ENCODE peak calls at places on chromosomes 16 and 17, in four cellular contexts. A is fibroblast of lung, R is thoracic aorta, W is heart left ventricle. G is an unnamed sample.

GRCh38 chr16:30185683-30186421 is 2.5 kb downstream of the CORO1A start:
- DNase-seq in A (no peak), W (peak; percentile 66), R (no peak), G (peak; percentile 91)

GRCh38 chr17:71899317-71899716 is 221.5 kb upstream of the SOX9 start:
- DNase-seq in A (peak; percentile 15), R (no peak), W (no peak), G (no peak)

GRCh38 chr16:66534376-66534799 is 15.5 kb downstream of the TK2 start:
- DNase-seq in W (no peak), R (no peak), A (no peak), G (no peak)

GRCh38 chr17:74513987-74514631 is 17.2 kb downstream of the CD300LB start:
- DNase-seq in W (no peak), R (no peak), A (peak; percentile 50), G (no peak)

GRCh38 chr17:16573466-16573865 is 4.5 kb upstream of the ZNF287 start:
- DNase-seq in A (no peak), W (no peak), R (no peak), G (no peak)

GRCh38 chr16:8892101-8892575 is 10.0 kb downstream of the LITAFD start:
- DNase-seq in R (no peak), W (no peak), A (no peak), G (no peak)

GRCh38 chr17:77476920-77477805 is 336.4 kb downstream of the SEC14L1 start:
- DNase-seq in W (peak; percentile 60), R (peak; percentile 86), A (peak; percentile 99), G (no peak)

GRCh38 chr17:29140631-29141483 is 39.3 kb downstream of the MYO18A start:
- DNase-seq in R (no peak), W (peak; percentile 72), A (peak; percentile 49), G (no peak)

GRCh38 chr17:40458001-40458791 is 14.9 kb downstream of the IGFBP4 start:
- DNase-seq in W (no peak), A (peak; percentile 90), R (no peak), G (no peak)

GRCh38 chr17:34758316-34758715 is 178.9 kb downstream of the TMEM132E start:
- DNase-seq in R (no peak), W (no peak), A (no peak), G (no peak)
- H3K4me3 ChIP-seq in R (no peak overlapping the region), W (no peak overlapping the region), A (no peak overlapping the region), G (no peak overlapping the region)

GRCh38 chr16:74699666-74700065 is 996 bp downstream of the MLKL start:
- DNase-seq in A (no peak), W (no peak), R (no peak), G (peak; percentile 7)

GRCh38 chr16:74695450-74696422 is 4.9 kb downstream of the MLKL start:
- DNase-seq in R (peak; percentile 78), W (peak; percentile 84), A (peak; percentile 95), G (peak; percentile 89)

GRCh38 chr16:74698220-74698619 is 2.4 kb downstream of the MLKL start:
- DNase-seq in A (no peak), W (no peak), R (no peak), G (peak; percentile 27)

GRCh38 chr16:74700206-74701040 is at the start of gene MLKL:
- DNase-seq in W (peak; percentile 47), R (peak; percentile 29), A (peak; percentile 43), G (no peak)
- TF ChIP-seq CTCF in W (no peak), R (no peak), A (no peak), G (peak; percentile 13)

GRCh38 chr16:19169081-19169639 is 1.1 kb downstream of the SYT17 start:
- DNase-seq in R (no peak), W (no peak), A (no peak), G (no peak)
- H3K4me3 ChIP-seq in R (peak overlapping the region; percentile 71), W (no peak overlapping the region), A (no peak overlapping the region), G (no peak overlapping the region)

DNA sequence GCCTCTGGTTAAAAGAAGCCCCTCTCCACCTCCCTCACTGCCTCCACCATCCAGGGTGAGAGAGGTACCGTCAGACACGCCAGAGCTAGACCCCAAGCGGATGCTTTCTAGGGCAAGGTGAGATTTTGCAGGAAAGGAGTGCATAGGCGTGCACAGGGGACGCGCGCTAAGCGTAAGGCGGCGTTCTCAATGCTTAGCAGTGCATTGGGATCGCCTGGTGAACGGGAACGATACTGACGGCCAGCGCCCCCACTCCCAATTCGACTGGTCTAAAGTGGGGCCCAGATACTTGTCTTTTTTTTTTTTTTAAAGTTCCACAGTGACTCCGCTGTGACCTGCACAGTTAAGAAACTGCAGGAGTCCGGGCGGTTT is 57.9 kb upstream of the CREBBP start:
- DNase-seq in W (no peak), R (no peak), A (no peak), G (no peak)
- TF ChIP-seq CTCF in W (no peak), R (no peak), A (no peak), G (no peak)

GRCh38 chr16:50841081-50841886 is 99.4 kb downstream of the CYLD start:
- DNase-seq in R (no peak), W (no peak), A (no peak), G (no peak)
- H3K4me3 ChIP-seq in R (peak overlapping the region; percentile 57), W (no peak overlapping the region), A (no peak overlapping the region), G (no peak overlapping the region)

DNA sequence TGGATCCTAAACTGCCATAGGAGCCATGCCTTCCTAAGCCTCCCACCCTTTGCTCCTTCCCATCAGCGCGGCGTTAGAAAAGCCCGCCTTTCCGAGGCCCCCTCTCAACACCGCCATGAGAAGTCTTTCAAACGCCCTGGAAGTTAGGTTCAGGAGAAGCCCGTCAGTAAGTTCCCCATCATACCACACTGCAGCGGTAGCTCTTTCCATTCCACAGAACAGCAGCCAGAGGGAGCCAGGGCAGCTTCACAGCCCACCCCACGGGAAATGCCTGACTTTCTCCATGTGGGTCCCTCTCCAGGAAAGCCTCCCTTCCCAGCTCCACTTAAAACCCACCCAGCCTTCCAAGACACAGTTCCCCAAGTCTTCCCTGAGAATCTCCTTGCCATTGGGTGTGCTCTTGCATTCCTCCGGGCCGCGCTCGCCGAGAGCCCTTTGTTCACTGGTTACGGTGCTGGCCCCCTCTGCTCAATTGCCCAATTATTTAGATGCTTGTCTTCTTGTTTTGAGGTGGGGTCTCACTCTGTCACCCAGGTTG is 28.7 kb downstream of the KIAA0513 start:
- DNase-seq in A (peak; percentile 57), W (no peak), R (no peak), G (no peak)
- TF ChIP-seq CTCF in A (peak; percentile 72), W (no peak), R (peak; percentile 10), G (peak; percentile 17)

GRCh38 chr17:2705888-2706795 is 5.4 kb downstream of the CLUH start:
- DNase-seq in W (no peak), A (no peak), R (no peak), G (no peak)
- H3K4me3 ChIP-seq in W (peak overlapping the region; percentile 12), A (no peak overlapping the region), R (no peak overlapping the region), G (no peak overlapping the region)

G was measured in GM12864.